ENCODE peak calls at places on chromosomes 5 and 9, in six cellular contexts. One of them, this sample, is unnamed.

GRCh38 chr5:9782806-9783560 is 152.8 kb upstream of the TAS2R1 start:
- DNase-seq in activated CD8-positive, alpha-beta T cell treated with anti-CD3 and anti-CD28 coated beads for 36 hours: no peak
- DNase-seq in HL-60: no peak
- DNase-seq in adrenal gland: no peak
- DNase-seq in CD8-positive, alpha-beta T cell: no peak
- DNase-seq in AG09309: peak
- DNase-seq in this sample: no peak

GRCh38 chr5:82274343-82275266 is 3.5 kb downstream of the RPS23 start:
- DNase-seq in CD8-positive, alpha-beta T cell: no peak
- DNase-seq in HL-60: no peak
- DNase-seq in AG09309: no peak
- DNase-seq in adrenal gland: no peak
- DNase-seq in activated CD8-positive, alpha-beta T cell treated with anti-CD3 and anti-CD28 coated beads for 36 hours: peak
- DNase-seq in this sample: no peak

GRCh38 chr5:135218486-135218755 is 180.6 kb downstream of the MACROH2A1 start:
- DNase-seq in AG09309: no peak
- DNase-seq in HL-60: no peak
- DNase-seq in adrenal gland: no peak
- DNase-seq in activated CD8-positive, alpha-beta T cell treated with anti-CD3 and anti-CD28 coated beads for 36 hours: no peak
- DNase-seq in CD8-positive, alpha-beta T cell: no peak
- DNase-seq in this sample: no peak

GRCh38 chr9:80954521-80954920 is 734.8 kb downstream of the TLE1 start:
- DNase-seq in activated CD8-positive, alpha-beta T cell treated with anti-CD3 and anti-CD28 coated beads for 36 hours: no peak
- DNase-seq in adrenal gland: no peak
- DNase-seq in AG09309: no peak
- DNase-seq in CD8-positive, alpha-beta T cell: no peak
- DNase-seq in HL-60: no peak
- DNase-seq in this sample: no peak

GRCh38 chr5:10319202-10319851 is 11.6 kb upstream of the CMBL start:
- DNase-seq in HL-60: no peak
- DNase-seq in adrenal gland: peak
- DNase-seq in AG09309: no peak
- DNase-seq in activated CD8-positive, alpha-beta T cell treated with anti-CD3 and anti-CD28 coated beads for 36 hours: no peak
- DNase-seq in CD8-positive, alpha-beta T cell: no peak
- DNase-seq in this sample: no peak

GRCh38 chr5:112417931-112418358 is 1.1 kb downstream of the EPB41L4A start:
- DNase-seq in adrenal gland: peak
- DNase-seq in CD8-positive, alpha-beta T cell: no peak
- DNase-seq in activated CD8-positive, alpha-beta T cell treated with anti-CD3 and anti-CD28 coated beads for 36 hours: peak
- DNase-seq in HL-60: no peak
- DNase-seq in AG09309: no peak
- DNase-seq in this sample: peak

GRCh38 chr5:148474025-148474511 is 90.3 kb downstream of the FBXO38 start:
- DNase-seq in adrenal gland: peak
- DNase-seq in AG09309: no peak
- DNase-seq in HL-60: no peak
- DNase-seq in activated CD8-positive, alpha-beta T cell treated with anti-CD3 and anti-CD28 coated beads for 36 hours: no peak
- DNase-seq in CD8-positive, alpha-beta T cell: no peak
- DNase-seq in this sample: no peak

GRCh38 chr5:177095088-177095669 is 8.5 kb downstream of the FGFR4 start:
- DNase-seq in AG09309: no peak
- DNase-seq in HL-60: no peak
- DNase-seq in activated CD8-positive, alpha-beta T cell treated with anti-CD3 and anti-CD28 coated beads for 36 hours: no peak
- DNase-seq in CD8-positive, alpha-beta T cell: no peak
- DNase-seq in adrenal gland: no peak
- DNase-seq in this sample: no peak

GRCh38 chr9:4654538-4654937 is 7.6 kb upstream of the PLPP6 start:
- DNase-seq in HL-60: no peak
- DNase-seq in CD8-positive, alpha-beta T cell: no peak
- DNase-seq in activated CD8-positive, alpha-beta T cell treated with anti-CD3 and anti-CD28 coated beads for 36 hours: no peak
- DNase-seq in AG09309: no peak
- DNase-seq in adrenal gland: no peak
- DNase-seq in this sample: no peak

GRCh38 chr5:149471406-149472183 is 79.6 kb downstream of the CSNK1A1 start:
- DNase-seq in AG09309: no peak
- DNase-seq in adrenal gland: peak
- DNase-seq in activated CD8-positive, alpha-beta T cell treated with anti-CD3 and anti-CD28 coated beads for 36 hours: no peak
- DNase-seq in CD8-positive, alpha-beta T cell: no peak
- DNase-seq in HL-60: no peak
- DNase-seq in this sample: no peak

GRCh38 chr9:71254592-71255277 is 133.3 kb upstream of the TRPM3 start:
- DNase-seq in CD8-positive, alpha-beta T cell: no peak
- DNase-seq in HL-60: no peak
- DNase-seq in AG09309: no peak
- DNase-seq in adrenal gland: no peak
- DNase-seq in activated CD8-positive, alpha-beta T cell treated with anti-CD3 and anti-CD28 coated beads for 36 hours: no peak
- DNase-seq in this sample: no peak

GRCh38 chr5:179420476-179420875 is 75.2 kb upstream of the ADAMTS2 start:
- DNase-seq in adrenal gland: no peak
- DNase-seq in activated CD8-positive, alpha-beta T cell treated with anti-CD3 and anti-CD28 coated beads for 36 hours: no peak
- DNase-seq in AG09309: no peak
- DNase-seq in HL-60: no peak
- DNase-seq in CD8-positive, alpha-beta T cell: no peak
- DNase-seq in this sample: no peak

GRCh38 chr9:4620046-4620765 is 41.9 kb upstream of the PLPP6 start:
- DNase-seq in AG09309: no peak
- DNase-seq in adrenal gland: no peak
- DNase-seq in HL-60: peak
- DNase-seq in activated CD8-positive, alpha-beta T cell treated with anti-CD3 and anti-CD28 coated beads for 36 hours: peak
- DNase-seq in CD8-positive, alpha-beta T cell: no peak
- DNase-seq in this sample: no peak

GRCh38 chr5:39423331-39423751 is 1.4 kb downstream of the DAB2 start:
- DNase-seq in AG09309: no peak
- DNase-seq in activated CD8-positive, alpha-beta T cell treated with anti-CD3 and anti-CD28 coated beads for 36 hours: no peak
- DNase-seq in HL-60: no peak
- DNase-seq in adrenal gland: peak
- DNase-seq in CD8-positive, alpha-beta T cell: no peak
- DNase-seq in this sample: no peak

GRCh38 chr5:150022681-150023080 is 22.1 kb downstream of the HMGXB3 start:
- DNase-seq in CD8-positive, alpha-beta T cell: no peak
- DNase-seq in adrenal gland: no peak
- DNase-seq in activated CD8-positive, alpha-beta T cell treated with anti-CD3 and anti-CD28 coated beads for 36 hours: no peak
- DNase-seq in HL-60: no peak
- DNase-seq in AG09309: no peak
- DNase-seq in this sample: no peak

GRCh38 chr5:173238312-173239232 is 3.6 kb upstream of the NKX2-5 start:
- DNase-seq in AG09309: no peak
- DNase-seq in adrenal gland: no peak
- DNase-seq in HL-60: no peak
- DNase-seq in activated CD8-positive, alpha-beta T cell treated with anti-CD3 and anti-CD28 coated beads for 36 hours: no peak
- DNase-seq in CD8-positive, alpha-beta T cell: no peak
- DNase-seq in this sample: no peak

GRCh38 chr5:160245506-160246100 is 16.3 kb downstream of the FABP6 start:
- DNase-seq in CD8-positive, alpha-beta T cell: no peak
- DNase-seq in adrenal gland: no peak
- DNase-seq in activated CD8-positive, alpha-beta T cell treated with anti-CD3 and anti-CD28 coated beads for 36 hours: no peak
- DNase-seq in AG09309: no peak
- DNase-seq in HL-60: no peak
- DNase-seq in this sample: no peak

GRCh38 chr5:148776780-148777179 is 49.6 kb upstream of the ADRB2 start:
- DNase-seq in activated CD8-positive, alpha-beta T cell treated with anti-CD3 and anti-CD28 coated beads for 36 hours: peak
- DNase-seq in adrenal gland: peak
- DNase-seq in HL-60: peak
- DNase-seq in AG09309: peak
- DNase-seq in CD8-positive, alpha-beta T cell: no peak
- DNase-seq in this sample: no peak

GRCh38 chr5:1180841-1181271 is 20.5 kb upstream of the SLC6A19 start:
- DNase-seq in adrenal gland: no peak
- DNase-seq in CD8-positive, alpha-beta T cell: no peak
- DNase-seq in activated CD8-positive, alpha-beta T cell treated with anti-CD3 and anti-CD28 coated beads for 36 hours: no peak
- DNase-seq in AG09309: no peak
- DNase-seq in HL-60: no peak
- DNase-seq in this sample: no peak

GRCh38 chr9:19087601-19088000 is 15.1 kb downstream of the HAUS6 start:
- DNase-seq in activated CD8-positive, alpha-beta T cell treated with anti-CD3 and anti-CD28 coated beads for 36 hours: no peak
- DNase-seq in AG09309: no peak
- DNase-seq in CD8-positive, alpha-beta T cell: no peak
- DNase-seq in HL-60: no peak
- DNase-seq in adrenal gland: peak
- DNase-seq in this sample: no peak

GRCh38 chr9:19085295-19085694 is 17.4 kb downstream of the HAUS6 start:
- DNase-seq in AG09309: no peak
- DNase-seq in HL-60: no peak
- DNase-seq in adrenal gland: no peak
- DNase-seq in activated CD8-positive, alpha-beta T cell treated with anti-CD3 and anti-CD28 coated beads for 36 hours: no peak
- DNase-seq in CD8-positive, alpha-beta T cell: no peak
- DNase-seq in this sample: no peak
- TF ChIP-seq CTCF in AG09309: peak
- TF ChIP-seq CTCF in HL-60: no peak
- TF ChIP-seq CTCF in adrenal gland: peak
- TF ChIP-seq CTCF in activated CD8-positive, alpha-beta T cell treated with anti-CD3 and anti-CD28 coated beads for 36 hours: peak
- TF ChIP-seq CTCF in CD8-positive, alpha-beta T cell: peak
- TF ChIP-seq CTCF in this sample: peak

DNA sequence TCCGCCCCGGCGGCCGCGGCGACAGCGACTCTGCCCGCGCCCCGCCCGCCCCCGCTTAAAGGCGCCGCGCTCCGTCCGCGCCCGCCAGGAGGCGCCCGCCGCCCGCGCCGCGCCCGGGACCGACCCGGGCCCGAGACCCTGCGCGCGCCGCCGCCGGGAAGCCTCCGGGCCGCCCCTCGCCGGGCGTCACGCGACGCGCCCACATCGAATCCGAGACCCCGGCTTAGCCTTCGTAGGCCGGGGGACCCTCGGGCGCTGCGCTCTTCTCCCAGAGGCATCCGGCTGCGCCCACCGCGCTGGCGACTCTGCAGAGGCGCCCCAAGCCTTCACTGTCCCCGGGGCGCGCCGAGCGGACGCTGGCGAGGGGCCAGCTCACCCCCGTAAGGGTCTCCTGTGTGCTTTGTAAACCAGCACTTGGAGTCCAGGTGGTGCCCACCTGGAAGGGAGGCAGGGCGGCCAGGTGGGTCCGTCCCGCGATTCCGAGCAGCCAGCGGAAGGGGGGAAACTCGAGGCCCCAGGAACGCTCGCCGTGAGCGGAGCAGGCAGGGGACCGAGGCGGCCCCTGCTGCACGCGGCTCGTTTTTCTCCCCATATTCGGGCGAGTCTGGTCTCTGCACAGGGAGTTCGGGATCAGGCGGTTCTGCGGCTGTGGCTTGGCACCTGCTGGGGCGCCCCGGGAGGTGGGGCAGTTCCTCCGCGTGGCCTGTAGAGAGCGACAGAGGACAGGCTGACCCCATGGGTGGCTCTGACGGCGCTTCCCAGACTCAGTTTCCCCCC is 432 bp upstream of the ABCA2 start:
- DNase-seq in activated CD8-positive, alpha-beta T cell treated with anti-CD3 and anti-CD28 coated beads for 36 hours: peak
- DNase-seq in adrenal gland: peak
- DNase-seq in CD8-positive, alpha-beta T cell: peak
- DNase-seq in HL-60: peak
- DNase-seq in AG09309: no peak
- DNase-seq in this sample: peak
- TF ChIP-seq CTCF in activated CD8-positive, alpha-beta T cell treated with anti-CD3 and anti-CD28 coated beads for 36 hours: peak
- TF ChIP-seq CTCF in adrenal gland: no peak
- TF ChIP-seq CTCF in CD8-positive, alpha-beta T cell: no peak
- TF ChIP-seq CTCF in HL-60: peak
- TF ChIP-seq CTCF in AG09309: peak
- TF ChIP-seq CTCF in this sample: no peak

DNA sequence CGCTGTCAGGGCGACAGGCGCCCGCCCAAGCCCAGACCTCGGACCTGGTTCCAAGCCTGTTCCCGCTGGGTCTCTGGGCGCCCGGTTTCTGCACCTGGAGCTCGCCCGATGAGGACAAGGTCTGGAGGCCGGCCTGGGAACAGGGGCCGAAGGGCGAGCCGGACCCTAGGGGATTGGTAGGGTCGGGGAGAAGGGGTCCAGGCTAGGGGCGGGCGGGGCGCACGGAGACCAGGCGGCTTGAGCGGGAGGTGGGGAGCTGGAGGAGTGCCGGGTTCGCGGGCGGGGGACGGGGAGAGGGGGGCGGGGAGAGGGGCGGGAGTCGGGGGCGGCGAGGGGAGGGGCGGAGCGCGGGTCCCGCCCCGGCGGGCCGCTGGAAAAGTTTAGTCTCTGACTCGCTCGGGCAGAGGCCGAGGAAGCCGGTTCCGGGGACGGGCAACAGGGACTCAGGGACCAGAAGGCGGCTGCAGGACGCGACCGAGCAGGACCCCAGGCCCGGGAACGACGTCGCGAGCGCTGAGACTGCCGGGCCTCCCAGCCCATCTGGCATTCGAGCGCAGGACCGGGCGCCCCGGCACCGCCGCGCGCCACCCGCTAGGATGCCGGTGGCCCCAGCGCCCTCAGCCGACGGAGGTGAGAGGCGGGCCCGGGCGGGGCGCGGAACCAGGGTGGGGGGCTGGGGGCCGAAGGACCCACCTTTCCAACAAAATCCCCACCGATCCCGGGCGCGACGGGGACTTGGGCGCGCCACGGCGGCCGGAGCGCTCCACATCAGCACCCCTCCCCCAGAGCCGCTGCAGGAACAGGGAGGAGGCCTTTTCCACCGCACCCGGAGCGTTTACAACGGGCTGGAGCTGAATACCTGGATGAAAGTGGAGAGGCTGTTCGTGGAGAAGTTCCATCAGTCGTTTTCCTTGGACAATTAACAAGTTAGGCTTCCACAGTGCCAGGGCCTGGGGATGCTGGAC is at the start of gene S1PR3:
- DNase-seq in AG09309: no peak
- DNase-seq in CD8-positive, alpha-beta T cell: no peak
- DNase-seq in activated CD8-positive, alpha-beta T cell treated with anti-CD3 and anti-CD28 coated beads for 36 hours: peak
- DNase-seq in HL-60: peak
- DNase-seq in adrenal gland: peak
- DNase-seq in this sample: no peak
- TF ChIP-seq CTCF in AG09309: no peak
- TF ChIP-seq CTCF in CD8-positive, alpha-beta T cell: no peak
- TF ChIP-seq CTCF in activated CD8-positive, alpha-beta T cell treated with anti-CD3 and anti-CD28 coated beads for 36 hours: no peak
- TF ChIP-seq CTCF in HL-60: no peak
- TF ChIP-seq CTCF in adrenal gland: no peak
- TF ChIP-seq CTCF in this sample: no peak

GRCh38 chr5:72268753-72269410 is 51.2 kb downstream of the MRPS27 start:
- DNase-seq in CD8-positive, alpha-beta T cell: peak
- DNase-seq in adrenal gland: peak
- DNase-seq in AG09309: no peak
- DNase-seq in HL-60: no peak
- DNase-seq in activated CD8-positive, alpha-beta T cell treated with anti-CD3 and anti-CD28 coated beads for 36 hours: peak
- DNase-seq in this sample: peak
- TF ChIP-seq CTCF in CD8-positive, alpha-beta T cell: peak
- TF ChIP-seq CTCF in adrenal gland: peak
- TF ChIP-seq CTCF in AG09309: peak
- TF ChIP-seq CTCF in HL-60: no peak
- TF ChIP-seq CTCF in activated CD8-positive, alpha-beta T cell treated with anti-CD3 and anti-CD28 coated beads for 36 hours: peak
- TF ChIP-seq CTCF in this sample: peak